ENCODE peak calls at places on chromosomes 7 and 10, in seven cellular contexts. One of them, this sample, is unnamed.

GRCh38 chr10:120115959-120116358 is 223.4 kb downstream of the SEC23IP start:
- DNase-seq in kidney tubule cell: peak; percentile 2
- DNase-seq in ACHN: no peak
- DNase-seq in GM04504: no peak
- DNase-seq in iPS DF 6.9: no peak
- DNase-seq in NCI-H1105 treated with DMSO at 0.1 percent for 48 hours: no peak
- DNase-seq in kidney epithelial cell: no peak
- DNase-seq in this sample: no peak

GRCh38 chr10:113524539-113525490 is 28.0 kb upstream of the HABP2 start:
- DNase-seq in kidney tubule cell: no peak
- DNase-seq in ACHN: no peak
- DNase-seq in GM04504: peak; percentile 25
- DNase-seq in iPS DF 6.9: no peak
- DNase-seq in NCI-H1105 treated with DMSO at 0.1 percent for 48 hours: no peak
- DNase-seq in kidney epithelial cell: no peak
- DNase-seq in this sample: no peak

GRCh38 chr10:90930070-90930837 is 9.4 kb upstream of the ANKRD1 start:
- DNase-seq in kidney tubule cell: no peak
- DNase-seq in ACHN: no peak
- DNase-seq in GM04504: peak; percentile 55
- DNase-seq in iPS DF 6.9: no peak
- DNase-seq in NCI-H1105 treated with DMSO at 0.1 percent for 48 hours: no peak
- DNase-seq in kidney epithelial cell: no peak
- DNase-seq in this sample: no peak

GRCh38 chr7:95105627-95106026 is 198.2 kb downstream of the PPP1R9A start:
- DNase-seq in kidney tubule cell: no peak
- DNase-seq in ACHN: peak; percentile 31
- DNase-seq in GM04504: no peak
- DNase-seq in iPS DF 6.9: no peak
- DNase-seq in NCI-H1105 treated with DMSO at 0.1 percent for 48 hours: no peak
- DNase-seq in kidney epithelial cell: no peak
- DNase-seq in this sample: no peak

GRCh38 chr10:68303849-68304412 is 27.9 kb upstream of the HNRNPH3 start:
- DNase-seq in kidney tubule cell: no peak
- DNase-seq in ACHN: no peak
- DNase-seq in GM04504: no peak
- DNase-seq in iPS DF 6.9: no peak
- DNase-seq in NCI-H1105 treated with DMSO at 0.1 percent for 48 hours: no peak
- DNase-seq in kidney epithelial cell: no peak
- DNase-seq in this sample: no peak

GRCh38 chr10:120039066-120039465 is 146.5 kb downstream of the SEC23IP start:
- DNase-seq in kidney tubule cell: no peak
- DNase-seq in ACHN: no peak
- DNase-seq in GM04504: no peak
- DNase-seq in iPS DF 6.9: no peak
- DNase-seq in NCI-H1105 treated with DMSO at 0.1 percent for 48 hours: no peak
- DNase-seq in kidney epithelial cell: no peak
- DNase-seq in this sample: no peak

GRCh38 chr10:84333864-84334451 is 5.6 kb downstream of the CCSER2 start:
- DNase-seq in kidney tubule cell: peak; percentile 62
- DNase-seq in ACHN: peak; percentile 29
- DNase-seq in GM04504: no peak
- DNase-seq in iPS DF 6.9: no peak
- DNase-seq in NCI-H1105 treated with DMSO at 0.1 percent for 48 hours: no peak
- DNase-seq in kidney epithelial cell: no peak
- DNase-seq in this sample: peak; percentile 81

GRCh38 chr10:6062101-6062771 is at the start of gene IL2RA:
- DNase-seq in kidney tubule cell: no peak
- DNase-seq in ACHN: no peak
- DNase-seq in GM04504: no peak
- DNase-seq in iPS DF 6.9: no peak
- DNase-seq in NCI-H1105 treated with DMSO at 0.1 percent for 48 hours: no peak
- DNase-seq in kidney epithelial cell: no peak
- DNase-seq in this sample: peak; percentile 57

GRCh38 chr10:111277685-111278084 is 200.9 kb downstream of the ADRA2A start:
- DNase-seq in kidney tubule cell: no peak
- DNase-seq in ACHN: no peak
- DNase-seq in GM04504: no peak
- DNase-seq in iPS DF 6.9: no peak
- DNase-seq in NCI-H1105 treated with DMSO at 0.1 percent for 48 hours: no peak
- DNase-seq in kidney epithelial cell: no peak
- DNase-seq in this sample: no peak

GRCh38 chr10:91309711-91310110 is 89.2 kb downstream of the PCGF5 start:
- DNase-seq in kidney tubule cell: no peak
- DNase-seq in ACHN: no peak
- DNase-seq in GM04504: no peak
- DNase-seq in iPS DF 6.9: no peak
- DNase-seq in NCI-H1105 treated with DMSO at 0.1 percent for 48 hours: no peak
- DNase-seq in kidney epithelial cell: no peak
- DNase-seq in this sample: no peak

GRCh38 chr7:120550494-120551048 is 277.6 kb downstream of the KCND2 start:
- DNase-seq in kidney tubule cell: no peak
- DNase-seq in ACHN: no peak
- DNase-seq in GM04504: peak; percentile 1
- DNase-seq in iPS DF 6.9: no peak
- DNase-seq in NCI-H1105 treated with DMSO at 0.1 percent for 48 hours: peak; percentile 18
- DNase-seq in kidney epithelial cell: no peak
- DNase-seq in this sample: no peak

GRCh38 chr10:14545827-14546226 is 215.1 kb upstream of the FRMD4A start:
- DNase-seq in kidney tubule cell: peak; percentile 65
- DNase-seq in ACHN: no peak
- DNase-seq in GM04504: no peak
- DNase-seq in iPS DF 6.9: no peak
- DNase-seq in NCI-H1105 treated with DMSO at 0.1 percent for 48 hours: no peak
- DNase-seq in kidney epithelial cell: no peak
- DNase-seq in this sample: no peak

GRCh38 chr10:131371571-131371970 is 60.0 kb upstream of the TCERG1L start:
- DNase-seq in kidney tubule cell: no peak
- DNase-seq in ACHN: no peak
- DNase-seq in GM04504: no peak
- DNase-seq in iPS DF 6.9: no peak
- DNase-seq in NCI-H1105 treated with DMSO at 0.1 percent for 48 hours: no peak
- DNase-seq in kidney epithelial cell: no peak
- DNase-seq in this sample: no peak

GRCh38 chr7:12640299-12641096 is 46.9 kb upstream of the ARL4A start:
- DNase-seq in kidney tubule cell: no peak
- DNase-seq in ACHN: no peak
- DNase-seq in GM04504: no peak
- DNase-seq in iPS DF 6.9: no peak
- DNase-seq in NCI-H1105 treated with DMSO at 0.1 percent for 48 hours: no peak
- DNase-seq in kidney epithelial cell: no peak
- DNase-seq in this sample: no peak

GRCh38 chr10:59965899-59966650 is 59.7 kb upstream of the CCDC6 start:
- DNase-seq in kidney tubule cell: no peak
- DNase-seq in ACHN: no peak
- DNase-seq in GM04504: no peak
- DNase-seq in iPS DF 6.9: no peak
- DNase-seq in NCI-H1105 treated with DMSO at 0.1 percent for 48 hours: no peak
- DNase-seq in kidney epithelial cell: no peak
- DNase-seq in this sample: no peak

GRCh38 chr10:89158446-89158845 is 48.7 kb downstream of the CH25H start:
- DNase-seq in kidney tubule cell: peak; percentile 15
- DNase-seq in ACHN: no peak
- DNase-seq in GM04504: peak; percentile 96
- DNase-seq in iPS DF 6.9: no peak
- DNase-seq in NCI-H1105 treated with DMSO at 0.1 percent for 48 hours: no peak
- DNase-seq in kidney epithelial cell: peak; percentile 32
- DNase-seq in this sample: no peak

GRCh38 chr10:97024181-97025073 is 161.3 kb downstream of the SLIT1 start:
- DNase-seq in kidney tubule cell: peak; percentile 88
- DNase-seq in ACHN: peak; percentile 72
- DNase-seq in GM04504: peak; percentile 3
- DNase-seq in iPS DF 6.9: no peak
- DNase-seq in NCI-H1105 treated with DMSO at 0.1 percent for 48 hours: no peak
- DNase-seq in kidney epithelial cell: peak; percentile 75
- DNase-seq in this sample: no peak

GRCh38 chr7:152860302-152860701 is 100.8 kb downstream of the ACTR3B start:
- DNase-seq in kidney tubule cell: no peak
- DNase-seq in ACHN: no peak
- DNase-seq in GM04504: no peak
- DNase-seq in iPS DF 6.9: no peak
- DNase-seq in NCI-H1105 treated with DMSO at 0.1 percent for 48 hours: no peak
- DNase-seq in kidney epithelial cell: no peak
- DNase-seq in this sample: no peak

This sample was measured in naive thymus-derived CD4-positive, alpha-beta T cell.